ENCODE peak calls at places on chromosomes 5 and 9, in five cellular contexts. B is neural crest cell; X is CD4-positive, alpha-beta T cell; P is HL-60; D is pancreas. L is an unnamed sample.
A peak's percentile ranks its signal among the peaks of the same experiment; 100 is the strongest.

GRCh38 chr9:21983509-21983908 is 10.7 kb downstream of the CDKN2A start:
- DNase-seq in B (no peak), X (no peak), P (no peak), D (no peak), L (no peak)

GRCh38 chr5:94241288-94241651 is 377.1 kb downstream of the KIAA0825 start:
- DNase-seq in B (no peak), X (no peak), P (no peak), D (no peak), L (no peak)

GRCh38 chr5:89866410-89866809 is 543.1 kb downstream of the CETN3 start:
- DNase-seq in B (no peak), X (no peak), P (no peak), D (no peak), L (no peak)

GRCh38 chr9:19087601-19088000 is 15.1 kb downstream of the HAUS6 start:
- DNase-seq in B (no peak), X (no peak), P (no peak), D (no peak), L (no peak)

GRCh38 chr5:80069251-80069650 is 34.1 kb downstream of the THBS4 start:
- DNase-seq in B (no peak), X (no peak), P (no peak), D (no peak), L (no peak)

GRCh38 chr9:70435948-70436347 is 21.5 kb upstream of the KLF9 start:
- DNase-seq in B (no peak), X (no peak), P (no peak), D (no peak), L (no peak)

GRCh38 chr5:10637944-10638343 is 74.1 kb downstream of the ANKRD33B start:
- DNase-seq in B (no peak), X (no peak), P (no peak), D (no peak), L (no peak)

GRCh38 chr5:142770650-142771609 is 753 bp downstream of the ARHGAP26 start:
- DNase-seq in B (peak; percentile 35), X (peak; percentile 63), P (peak; percentile 51), D (peak; percentile 81), L (peak; percentile 64)

GRCh38 chr5:168364738-168365550 is 73.5 kb downstream of the WWC1 start:
- DNase-seq in B (no peak), X (no peak), P (no peak), D (no peak), L (no peak)

GRCh38 chr5:160573318-160573717 is 151.7 kb downstream of the PTTG1 start:
- DNase-seq in B (no peak), X (no peak), P (no peak), D (no peak), L (no peak)

GRCh38 chr9:121732383-121732782 is 80.9 kb downstream of the DAB2IP start:
- DNase-seq in B (no peak), X (no peak), P (no peak), D (no peak), L (no peak)

GRCh38 chr9:113608082-113608685 is 144.7 kb downstream of the RGS3 start:
- DNase-seq in B (no peak), X (no peak), P (no peak), D (no peak), L (no peak)

GRCh38 chr5:36276864-36277263 is 24.8 kb downstream of the RANBP3L start:
- DNase-seq in B (no peak), X (no peak), P (no peak), D (no peak), L (no peak)

GRCh38 chr5:126915496-126915895 is 114.9 kb downstream of the MARCHF3 start:
- DNase-seq in B (no peak), X (no peak), P (no peak), D (no peak), L (no peak)

GRCh38 chr5:139896718-139897117 is 101.1 kb downstream of the PSD2 start:
- DNase-seq in B (no peak), X (no peak), P (no peak), D (no peak), L (no peak)

GRCh38 chr9:14159440-14160222 is 154.3 kb downstream of the NFIB start:
- DNase-seq in B (no peak), X (no peak), P (no peak), D (no peak), L (no peak)

GRCh38 chr5:68272289-68272688 is 56.7 kb downstream of the PIK3R1 start:
- DNase-seq in B (no peak), X (no peak), P (no peak), D (no peak), L (no peak)
- TF ChIP-seq CTCF in B (peak; percentile 65), X (peak; percentile 72), P (no peak), D (peak; percentile 23), L (peak; percentile 66)

GRCh38 chr9:2824564-2824963 is 19.3 kb downstream of the PUM3 start:
- DNase-seq in B (peak; percentile 20), X (no peak), P (no peak), D (no peak), L (no peak)
- TF ChIP-seq CTCF in B (peak; percentile 50), X (no peak), P (no peak), D (no peak), L (no peak)

GRCh38 chr9:126365780-126366179 is 39.2 kb downstream of the MVB12B start:
- DNase-seq in B (no peak), X (no peak), P (no peak), D (no peak), L (no peak)
- TF ChIP-seq CTCF in B (no peak), X (no peak), P (no peak), D (no peak), L (no peak)

GRCh38 chr9:68555416-68555815 is 14.7 kb upstream of the TMEM252 start:
- DNase-seq in B (no peak), X (no peak), P (no peak), D (no peak), L (no peak)

GRCh38 chr9:68562456-68562855 is 21.8 kb upstream of the TMEM252 start:
- DNase-seq in B (no peak), X (no peak), P (no peak), D (no peak), L (no peak)

GRCh38 chr9:68560131-68560844 is 19.6 kb upstream of the TMEM252 start:
- DNase-seq in B (peak; percentile 20), X (peak; percentile 41), P (peak; percentile 76), D (no peak), L (no peak)
- TF ChIP-seq CTCF in B (peak; percentile 56), X (no peak), P (peak; percentile 60), D (peak; percentile 29), L (no peak)

GRCh38 chr5:72410896-72411295 is 90.7 kb downstream of the PTCD2 start:
- DNase-seq in B (no peak), X (no peak), P (no peak), D (no peak), L (no peak)

GRCh38 chr5:72408602-72409001 is 88.4 kb downstream of the PTCD2 start:
- DNase-seq in B (no peak), X (no peak), P (peak; percentile 7), D (no peak), L (no peak)

GRCh38 chr5:72408127-72408526 is 88.0 kb downstream of the PTCD2 start:
- DNase-seq in B (no peak), X (no peak), P (no peak), D (no peak), L (no peak)

GRCh38 chr5:72415926-72416325 is 91.3 kb downstream of the ZNF366 start:
- DNase-seq in B (no peak), X (no peak), P (no peak), D (no peak), L (no peak)

DNA sequence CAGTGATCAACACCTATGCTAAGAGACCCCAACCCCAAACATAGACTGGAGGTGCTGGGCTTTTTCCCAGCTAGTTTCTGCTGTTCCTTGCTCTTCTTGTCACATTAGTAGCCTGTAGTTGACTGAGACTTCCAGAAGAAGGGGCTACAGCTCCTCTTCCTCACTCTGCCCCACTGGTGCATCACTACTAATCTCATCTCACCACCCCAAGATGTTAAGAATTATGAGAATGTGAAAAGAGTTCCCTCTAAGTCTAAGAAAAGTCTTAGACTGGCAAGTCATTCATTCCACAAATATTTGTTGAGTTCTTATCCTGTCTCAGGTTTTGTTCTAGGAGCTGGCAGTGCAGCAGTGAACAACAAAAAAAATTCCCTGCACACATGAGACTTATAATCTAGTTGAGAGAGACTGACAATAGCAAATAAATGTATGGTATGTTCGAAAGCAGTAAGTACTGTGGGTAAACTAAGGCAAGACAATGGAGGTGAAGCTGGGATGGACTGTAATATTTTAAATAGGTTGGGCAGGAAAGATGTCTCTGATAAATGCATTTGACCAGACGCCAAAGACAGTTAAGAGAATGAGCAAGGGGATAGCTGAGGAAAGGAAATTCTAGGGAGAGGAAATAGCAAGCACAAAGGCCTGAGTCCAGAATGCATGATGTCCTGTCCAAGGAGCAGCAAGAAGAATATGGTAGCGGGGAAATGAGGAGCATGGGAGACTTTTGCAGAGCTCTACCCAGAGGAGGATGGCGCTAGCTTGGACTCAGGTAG is 92.3 kb downstream of the PTCD2 start:
- DNase-seq in B (no peak), X (no peak), P (no peak), D (no peak), L (no peak)
- TF ChIP-seq CTCF in B (no peak), X (no peak), P (no peak), D (no peak), L (no peak)

DNA sequence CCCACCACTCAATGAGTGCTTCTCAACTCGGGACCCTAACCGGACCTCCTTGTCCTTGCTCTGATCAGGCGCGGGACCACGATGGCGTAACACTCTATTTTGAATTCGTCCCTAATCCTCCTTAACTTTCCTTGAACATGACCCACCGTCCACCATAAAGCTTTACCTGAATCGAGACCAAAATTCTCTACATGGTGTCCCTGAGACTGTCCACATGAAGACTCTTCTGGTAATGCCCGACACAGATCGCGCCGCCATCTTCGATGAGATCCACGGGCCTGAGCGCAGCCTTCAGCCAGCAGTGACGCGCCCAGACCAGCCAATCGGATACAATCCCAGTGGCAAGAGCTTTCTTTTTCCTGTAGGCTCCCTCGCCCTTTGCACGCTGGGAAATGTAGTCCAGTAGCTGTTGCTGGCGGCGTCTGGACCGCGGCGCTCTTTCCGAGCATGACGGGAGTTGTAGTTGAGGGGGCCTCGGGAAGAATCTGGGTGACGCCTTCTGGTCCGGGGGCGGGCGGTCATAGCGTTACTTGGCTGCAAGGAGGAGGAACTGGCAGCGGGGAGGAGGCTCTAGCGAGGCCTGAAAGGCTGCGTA is at the start of the genes MRPL50 and ZNF189:
- DNase-seq in B (peak; percentile 82), X (peak; percentile 93), P (peak; percentile 96), D (peak; percentile 97), L (peak; percentile 87)
- TF ChIP-seq CTCF in B (no peak), X (no peak), P (no peak), D (no peak), L (no peak)

L was measured in mesothelial cell of epicardium.